ENCODE peak calls at places on chromosomes 6 and 20, in four cellular contexts. B, F, L and D are unnamed samples. For H3K4me1, the result is how much of the 10 kb centered on the place peaks cover.

GRCh38 chr20:56359212-56360132 is 698 bp downstream of the FAM210B start:
- DNase-seq in F (peak), L (peak), B (peak), D (peak)

GRCh38 chr6:39941138-39941537 is 6.9 kb upstream of the MOCS1 start:
- DNase-seq in B (no peak), L (no peak), F (no peak), D (no peak)

GRCh38 chr20:13788167-13788834 is 3.5 kb downstream of the NDUFAF5 start:
- DNase-seq in F (peak), B (no peak), L (no peak), D (peak)

GRCh38 chr20:42041000-42041565 is 422.9 kb upstream of the CHD6 start:
- DNase-seq in L (no peak), B (no peak), F (peak), D (peak)

GRCh38 chr6:34350937-34351217 is 41.6 kb downstream of the NUDT3 start:
- DNase-seq in L (no peak), F (no peak), B (no peak), D (no peak)

GRCh38 chr6:39772559-39773283 is 19.5 kb upstream of the DAAM2 start:
- DNase-seq in F (no peak), L (no peak), B (no peak), D (no peak)

GRCh38 chr20:642398-643174 is 10.4 kb downstream of the SRXN1 start:
- DNase-seq in F (no peak), B (no peak), L (peak), D (peak)

GRCh38 chr6:112113371-112113770 is 26.0 kb downstream of the FAM229B start:
- DNase-seq in L (no peak), B (no peak), F (no peak), D (peak)

GRCh38 chr6:168956884-168957730 is 296.5 kb downstream of the THBS2 start:
- DNase-seq in B (peak), F (peak), L (peak), D (peak)

GRCh38 chr20:4544765-4545164 is 176.9 kb upstream of the PRND start:
- DNase-seq in L (no peak), B (no peak), F (no peak), D (no peak)

GRCh38 chr20:54276577-54277169 is 68.8 kb downstream of the PFDN4 start:
- DNase-seq in B (no peak), F (no peak), L (no peak), D (no peak)

GRCh38 chr6:41428402-41428994 is 93.1 kb downstream of the NCR2 start:
- DNase-seq in L (no peak), F (no peak), B (no peak), D (no peak)

GRCh38 chr6:136508701-136509387 is 41.4 kb downstream of the MAP7 start:
- DNase-seq in F (no peak), L (no peak), B (no peak), D (no peak)

GRCh38 chr6:107491059-107491609 is 1.2 kb downstream of the SOBP start:
- DNase-seq in L (peak), F (peak), B (no peak), D (peak)

GRCh38 chr6:107495196-107495643 is 5.3 kb downstream of the SOBP start:
- DNase-seq in F (no peak), B (no peak), L (no peak), D (no peak)

GRCh38 chr6:107491791-107492674 is 2.1 kb downstream of the SOBP start:
- DNase-seq in L (peak), F (no peak), B (no peak), D (peak)

GRCh38 chr6:107496041-107496440 is 6.1 kb downstream of the SOBP start:
- DNase-seq in L (no peak), B (no peak), F (no peak), D (peak)

GRCh38 chr6:107493158-107494057 is 3.5 kb downstream of the SOBP start:
- DNase-seq in F (no peak), L (no peak), B (no peak), D (peak)
- H3K4me1 ChIP-seq in F (under half), L (half or more), B (under half), D (under half)

GRCh38 chr6:22883061-22883717 is 313.8 kb downstream of the HDGFL1 start:
- DNase-seq in B (no peak), L (no peak), F (no peak), D (no peak)
- H3K4me1 ChIP-seq in B (under half), L (under half), F (under half), D (under half)

DNA sequence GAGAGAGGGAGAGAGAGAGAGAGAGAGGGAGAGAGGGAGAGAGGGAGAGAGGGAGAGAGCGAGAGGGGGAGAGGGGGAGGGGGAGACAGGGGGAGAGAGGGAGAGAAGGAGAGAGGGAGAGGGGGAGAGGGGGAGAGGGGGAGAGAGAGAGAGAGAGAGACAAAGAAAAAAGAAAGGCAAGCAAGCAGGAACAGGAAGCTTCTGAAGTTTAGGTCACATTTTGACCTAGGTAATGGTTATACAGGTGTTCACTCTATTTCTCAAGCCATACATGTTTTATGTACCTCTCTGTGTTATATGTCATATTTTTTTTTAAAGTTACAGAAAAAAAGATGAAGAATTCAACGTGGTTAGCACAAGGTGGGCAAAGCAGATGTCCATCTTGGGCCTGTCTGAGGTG is 9.4 kb downstream of the NHSL1 start:
- DNase-seq in B (no peak), F (no peak), L (no peak), D (no peak)
- H3K4me1 ChIP-seq in B (under half), F (under half), L (half or more), D (under half)

GRCh38 chr6:15363164-15363522 is 117.3 kb downstream of the JARID2 start:
- DNase-seq in F (no peak), B (no peak), L (no peak), D (no peak)

GRCh38 chr6:15360300-15360699 is 114.4 kb downstream of the JARID2 start:
- DNase-seq in F (no peak), B (no peak), L (no peak), D (no peak)

GRCh38 chr6:15364401-15365037 is 118.7 kb downstream of the JARID2 start:
- DNase-seq in F (no peak), B (no peak), L (no peak), D (no peak)

GRCh38 chr6:15363523-15364400 is 117.9 kb downstream of the JARID2 start:
- DNase-seq in L (no peak), F (no peak), B (no peak), D (no peak)

DNA sequence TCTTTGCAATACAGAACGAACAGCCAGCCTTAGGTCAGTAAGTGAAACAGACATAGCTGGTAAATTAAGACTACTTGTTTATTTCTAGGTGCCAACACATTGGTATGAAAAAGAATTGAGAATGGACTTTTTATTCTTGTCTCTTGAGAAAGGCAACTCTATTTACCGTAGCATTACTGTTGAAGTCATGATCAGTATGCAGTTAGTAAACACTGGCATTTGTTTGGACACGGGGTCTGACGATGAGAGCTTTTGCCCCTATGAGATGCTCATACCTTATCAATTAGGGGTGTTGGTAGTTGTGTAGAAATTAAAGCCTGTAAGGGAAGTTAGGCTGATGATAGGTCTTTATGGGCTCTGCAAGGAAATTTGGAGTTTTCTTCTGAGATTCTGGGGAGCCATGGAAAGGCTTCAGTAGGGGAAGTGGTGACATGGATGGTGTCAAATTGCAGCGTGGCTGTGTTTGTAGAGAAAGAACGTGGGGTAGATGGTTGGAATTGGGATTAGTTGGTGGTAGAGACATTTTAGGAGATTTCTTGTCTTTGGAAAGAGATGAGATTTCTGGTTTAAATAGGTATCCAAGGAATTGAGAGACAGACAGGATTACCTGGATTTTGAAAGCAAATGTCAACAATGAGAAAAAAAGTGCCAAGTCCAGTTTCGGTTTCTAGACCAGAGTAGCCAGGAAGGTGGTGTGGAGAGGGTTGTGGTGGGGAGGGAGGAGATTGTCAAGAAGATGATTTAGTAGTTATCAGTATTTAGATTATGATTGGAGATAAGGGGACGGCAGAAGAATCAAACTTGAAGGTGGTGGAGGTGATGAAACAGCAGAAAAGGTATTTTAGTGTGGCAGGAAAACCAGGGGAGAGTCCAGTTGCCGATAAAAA is 116.6 kb downstream of the JARID2 start:
- DNase-seq in F (no peak), L (no peak), B (no peak), D (peak)
- H3K4me1 ChIP-seq in F (under half), L (half or more), B (under half), D (under half)

GRCh38 chr6:35718354-35718695 is 18.5 kb upstream of the ARMC12 start:
- DNase-seq in L (no peak), B (no peak), F (no peak), D (no peak)

GRCh38 chr6:35718911-35719381 is 17.9 kb upstream of the ARMC12 start:
- DNase-seq in F (no peak), L (no peak), B (no peak), D (no peak)

GRCh38 chr6:35719407-35719829 is 17.4 kb upstream of the ARMC12 start:
- DNase-seq in L (no peak), B (no peak), F (no peak), D (no peak)

GRCh38 chr6:35717449-35718353 is 19.1 kb upstream of the ARMC12 start:
- DNase-seq in B (no peak), L (no peak), F (no peak), D (no peak)

DNA sequence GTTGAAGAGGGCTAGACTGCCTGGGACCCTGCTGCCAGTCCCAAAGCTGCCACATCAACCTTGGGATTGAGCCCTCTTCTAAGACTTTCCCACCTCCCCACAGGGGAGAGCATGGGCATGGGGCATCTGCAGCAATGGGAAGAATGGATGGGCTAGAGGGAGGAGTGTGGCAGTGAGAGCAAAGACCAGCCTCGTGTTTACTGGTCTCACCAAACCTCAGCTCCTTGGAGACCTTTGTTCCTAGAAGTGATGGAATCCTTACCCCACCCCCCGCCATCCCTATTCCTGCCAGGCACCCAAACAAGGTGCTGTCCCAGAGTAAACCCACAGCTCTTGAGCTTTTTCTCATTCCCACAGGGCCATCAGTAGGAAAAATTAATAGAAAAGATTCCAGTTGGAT is 20.0 kb upstream of the ARMC12 start:
- DNase-seq in L (no peak), B (no peak), F (no peak), D (no peak)
- H3K4me1 ChIP-seq in L (under half), B (under half), F (under half), D (under half)